ENCODE peak calls at places on chromosomes 13 and 19, in five cellular contexts. Z is brain microvascular endothelial cell; T is CD8-positive, alpha-beta memory T cell; Y is mucosa of gallbladder; Q is neural crest cell. E is an unnamed sample.

GRCh38 chr19:49327878-49328544 is 3.0 kb upstream of the SLC6A16 start:
- DNase-seq in Z (peak), T (peak), Y (no peak), Q (no peak), E (no peak)

GRCh38 chr13:46964789-46965527 is 68.1 kb upstream of the HTR2A start:
- DNase-seq in Z (peak), T (no peak), Y (no peak), Q (no peak), E (no peak)

GRCh38 chr13:77409412-77409811 is 82.5 kb upstream of the MYCBP2 start:
- DNase-seq in Z (no peak), T (no peak), Y (no peak), Q (no peak), E (no peak)

GRCh38 chr13:79346300-79346914 is 59.6 kb downstream of the RBM26 start:
- DNase-seq in Z (no peak), T (no peak), Y (no peak), Q (no peak), E (no peak)

GRCh38 chr19:20858218-20858617 is 64.8 kb upstream of the ZNF85 start:
- DNase-seq in Z (no peak), T (no peak), Y (no peak), Q (no peak), E (no peak)

GRCh38 chr13:68078457-68078856 is 848.3 kb upstream of the PCDH9 start:
- DNase-seq in Z (no peak), T (no peak), Y (no peak), Q (no peak), E (no peak)

GRCh38 chr19:34067861-34068271 is 104.4 kb upstream of the LSM14A start:
- DNase-seq in Z (peak), T (no peak), Y (no peak), Q (no peak), E (no peak)

GRCh38 chr13:110471156-110471832 is 90.2 kb downstream of the RAB20 start:
- DNase-seq in Z (no peak), T (no peak), Y (peak), Q (no peak), E (no peak)

GRCh38 chr19:55209430-55210119 is at the start of gene PTPRH:
- DNase-seq in Z (no peak), T (no peak), Y (peak), Q (no peak), E (no peak)

GRCh38 chr13:41751277-41751676 is 209.6 kb downstream of the VWA8 start:
- DNase-seq in Z (peak), T (no peak), Y (peak), Q (no peak), E (no peak)

GRCh38 chr19:14073232-14073924 is 792 bp downstream of the MISP3 start:
- DNase-seq in Z (peak), T (peak), Y (peak), Q (peak), E (peak)

GRCh38 chr19:39370735-39371134 is 20.2 kb downstream of the PAF1 start:
- DNase-seq in Z (no peak), T (no peak), Y (no peak), Q (no peak), E (no peak)

E was measured in right atrium auricular region.